ENCODE peak calls at places on chromosomes 11 and 22, in nine cellular contexts. I is GM19239; E is activated T-cell treated with anti-CD3 and anti-CD28 coated beads for 1 hour; M is activated CD8-positive, alpha-beta memory T cell treated with anti-CD3 and anti-CD28 coated beads for 4 hours; Y is bronchial epithelial cell; A is CD8-positive, alpha-beta T cell; N is H54; S is fibroblast of gingiva; D is ureter. K is an unnamed sample.

GRCh38 chr11:16153951-16154350 is 202.4 kb downstream of the SOX6 start:
- DNase-seq in M (no peak), Y (peak; percentile 69), I (no peak), D (no peak), E (no peak), A (no peak), N (no peak), S (no peak), K (no peak)

GRCh38 chr11:27162237-27162636 is 121.6 kb downstream of the BBOX1 start:
- DNase-seq in Y (no peak), E (no peak), D (no peak), A (no peak), M (no peak), I (no peak), S (no peak), N (no peak), K (no peak)

GRCh38 chr22:32080904-32081303 is 37.8 kb downstream of the SLC5A1 start:
- DNase-seq in I (peak; percentile 15), A (no peak), Y (peak; percentile 61), S (peak; percentile 36), E (peak; percentile 1), N (peak; percentile 12), M (no peak), D (no peak), K (peak; percentile 29)

GRCh38 chr11:35811783-35812182 is 132.1 kb upstream of the LDLRAD3 start:
- DNase-seq in I (no peak), A (no peak), M (no peak), Y (no peak), S (no peak), D (no peak), E (no peak), N (no peak), K (no peak)

GRCh38 chr11:132249256-132249655 is 878.8 kb downstream of the NTM start:
- DNase-seq in N (no peak), A (no peak), I (no peak), D (no peak), Y (no peak), S (no peak), E (no peak), M (no peak), K (no peak)

GRCh38 chr22:47228767-47229166 is 466.3 kb downstream of the TBC1D22A start:
- DNase-seq in E (no peak), M (no peak), A (no peak), N (no peak), Y (no peak), I (no peak), S (no peak), D (no peak), K (no peak)

GRCh38 chr11:87212891-87213290 is 175.2 kb downstream of the TMEM135 start:
- DNase-seq in M (no peak), Y (no peak), S (no peak), I (no peak), D (no peak), E (no peak), A (no peak), N (no peak), K (no peak)

GRCh38 chr11:130560000-130560852 is 111.8 kb downstream of the ADAMTS15 start:
- DNase-seq in N (no peak), M (no peak), E (no peak), A (no peak), Y (no peak), D (no peak), S (no peak), I (no peak), K (no peak)

K was measured in fibroblast of the conjunctiva.